ENCODE peak calls at places on chromosomes 3 and 15, in seven cellular contexts. One of them, this sample, is unnamed.

GRCh38 chr3:183268361-183268760 is 15.3 kb downstream of the B3GNT5 start:
- DNase-seq in pancreas: no peak
- DNase-seq in B cell: no peak
- DNase-seq in epithelial cell of esophagus: no peak
- DNase-seq in cardiac fibroblast: no peak
- DNase-seq in OCI-LY7: no peak
- DNase-seq in HCT116: no peak
- DNase-seq in this sample: no peak

GRCh38 chr3:86173401-86173800 is 817.5 kb downstream of the VGLL3 start:
- DNase-seq in cardiac fibroblast: no peak
- DNase-seq in pancreas: no peak
- DNase-seq in OCI-LY7: no peak
- DNase-seq in HCT116: no peak
- DNase-seq in B cell: no peak
- DNase-seq in epithelial cell of esophagus: no peak
- DNase-seq in this sample: no peak

GRCh38 chr15:62749445-62749844 is 293.1 kb upstream of the TPM1 start:
- DNase-seq in B cell: no peak
- DNase-seq in OCI-LY7: no peak
- DNase-seq in epithelial cell of esophagus: no peak
- DNase-seq in pancreas: no peak
- DNase-seq in HCT116: no peak
- DNase-seq in cardiac fibroblast: no peak
- DNase-seq in this sample: no peak

GRCh38 chr3:105802073-105802706 is 66.6 kb downstream of the CBLB start:
- DNase-seq in cardiac fibroblast: no peak
- DNase-seq in B cell: peak
- DNase-seq in HCT116: no peak
- DNase-seq in OCI-LY7: peak
- DNase-seq in pancreas: no peak
- DNase-seq in epithelial cell of esophagus: no peak
- DNase-seq in this sample: no peak

GRCh38 chr3:36648241-36649034 is 115.9 kb downstream of the DCLK3 start:
- DNase-seq in B cell: no peak
- DNase-seq in epithelial cell of esophagus: peak
- DNase-seq in HCT116: peak
- DNase-seq in cardiac fibroblast: peak
- DNase-seq in OCI-LY7: no peak
- DNase-seq in pancreas: no peak
- DNase-seq in this sample: no peak

GRCh38 chr3:55569033-55569518 is 82.0 kb upstream of the WNT5A start:
- DNase-seq in cardiac fibroblast: no peak
- DNase-seq in OCI-LY7: no peak
- DNase-seq in HCT116: no peak
- DNase-seq in pancreas: no peak
- DNase-seq in B cell: no peak
- DNase-seq in epithelial cell of esophagus: no peak
- DNase-seq in this sample: no peak

GRCh38 chr3:52441122-52441771 is 3.7 kb downstream of the SEMA3G start:
- DNase-seq in OCI-LY7: no peak
- DNase-seq in pancreas: no peak
- DNase-seq in HCT116: no peak
- DNase-seq in cardiac fibroblast: no peak
- DNase-seq in B cell: no peak
- DNase-seq in epithelial cell of esophagus: no peak
- DNase-seq in this sample: no peak

GRCh38 chr3:155895379-155895900 is 25.0 kb downstream of the GMPS start:
- DNase-seq in OCI-LY7: no peak
- DNase-seq in pancreas: no peak
- DNase-seq in B cell: no peak
- DNase-seq in cardiac fibroblast: no peak
- DNase-seq in epithelial cell of esophagus: no peak
- DNase-seq in HCT116: no peak
- DNase-seq in this sample: no peak

GRCh38 chr3:25817638-25818037 is 27.7 kb downstream of the OXSM start:
- DNase-seq in pancreas: no peak
- DNase-seq in B cell: no peak
- DNase-seq in epithelial cell of esophagus: peak
- DNase-seq in cardiac fibroblast: no peak
- DNase-seq in OCI-LY7: no peak
- DNase-seq in HCT116: no peak
- DNase-seq in this sample: no peak

GRCh38 chr15:69133862-69134519 is 26.4 kb upstream of the GLCE start:
- DNase-seq in cardiac fibroblast: no peak
- DNase-seq in pancreas: no peak
- DNase-seq in epithelial cell of esophagus: no peak
- DNase-seq in B cell: no peak
- DNase-seq in HCT116: no peak
- DNase-seq in OCI-LY7: no peak
- DNase-seq in this sample: no peak

GRCh38 chr3:168088106-168088722 is 7.5 kb downstream of the GOLIM4 start:
- DNase-seq in epithelial cell of esophagus: no peak
- DNase-seq in B cell: peak
- DNase-seq in cardiac fibroblast: no peak
- DNase-seq in pancreas: no peak
- DNase-seq in HCT116: no peak
- DNase-seq in OCI-LY7: peak
- DNase-seq in this sample: peak
- TF ChIP-seq CTCF in epithelial cell of esophagus: peak
- TF ChIP-seq CTCF in B cell: peak
- TF ChIP-seq CTCF in cardiac fibroblast: peak
- TF ChIP-seq CTCF in pancreas: no peak
- TF ChIP-seq CTCF in HCT116: no peak
- TF ChIP-seq CTCF in OCI-LY7: peak
- TF ChIP-seq CTCF in this sample: peak

GRCh38 chr3:177441813-177442646 is 244.7 kb upstream of the TBL1XR1 start:
- DNase-seq in pancreas: no peak
- DNase-seq in HCT116: no peak
- DNase-seq in cardiac fibroblast: no peak
- DNase-seq in OCI-LY7: peak
- DNase-seq in epithelial cell of esophagus: no peak
- DNase-seq in B cell: peak
- DNase-seq in this sample: no peak
- TF ChIP-seq CTCF in pancreas: no peak
- TF ChIP-seq CTCF in HCT116: no peak
- TF ChIP-seq CTCF in cardiac fibroblast: no peak
- TF ChIP-seq CTCF in OCI-LY7: no peak
- TF ChIP-seq CTCF in epithelial cell of esophagus: no peak
- TF ChIP-seq CTCF in B cell: no peak
- TF ChIP-seq CTCF in this sample: no peak

DNA sequence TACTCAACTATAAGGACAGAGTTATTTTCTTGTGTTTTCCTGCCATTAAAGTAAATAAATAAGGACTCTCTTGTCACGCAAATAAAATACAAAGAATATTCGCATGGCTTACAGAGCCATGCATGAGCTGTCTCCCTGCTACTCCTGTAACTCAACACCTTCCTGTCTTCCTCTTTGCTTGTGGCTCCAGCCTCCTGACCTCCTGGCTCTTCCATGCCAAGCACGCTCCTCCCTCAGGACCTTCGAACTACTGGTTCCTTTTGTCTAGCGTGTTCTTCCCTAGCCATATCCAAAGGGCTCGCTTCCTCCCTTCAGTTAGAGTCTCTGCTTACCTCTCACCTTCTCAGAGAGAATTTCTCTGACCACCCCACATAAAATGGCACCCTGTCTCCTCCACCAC is 124.3 kb upstream of the TMC3 start:
- DNase-seq in HCT116: no peak
- DNase-seq in OCI-LY7: no peak
- DNase-seq in epithelial cell of esophagus: no peak
- DNase-seq in pancreas: no peak
- DNase-seq in B cell: no peak
- DNase-seq in cardiac fibroblast: no peak
- DNase-seq in this sample: no peak
- TF ChIP-seq CTCF in HCT116: no peak
- TF ChIP-seq CTCF in OCI-LY7: no peak
- TF ChIP-seq CTCF in epithelial cell of esophagus: no peak
- TF ChIP-seq CTCF in pancreas: no peak
- TF ChIP-seq CTCF in B cell: no peak
- TF ChIP-seq CTCF in cardiac fibroblast: no peak
- TF ChIP-seq CTCF in this sample: no peak

GRCh38 chr3:150547045-150547753 is 612 bp downstream of the EIF2A start:
- DNase-seq in cardiac fibroblast: peak
- DNase-seq in epithelial cell of esophagus: peak
- DNase-seq in OCI-LY7: no peak
- DNase-seq in pancreas: no peak
- DNase-seq in HCT116: no peak
- DNase-seq in B cell: no peak
- DNase-seq in this sample: no peak

GRCh38 chr3:150544726-150545125 is 1.6 kb downstream of the SERP1 start:
- DNase-seq in OCI-LY7: no peak
- DNase-seq in B cell: no peak
- DNase-seq in pancreas: no peak
- DNase-seq in HCT116: no peak
- DNase-seq in epithelial cell of esophagus: no peak
- DNase-seq in cardiac fibroblast: peak
- DNase-seq in this sample: no peak

GRCh38 chr3:150544040-150544439 is 2.3 kb downstream of the SERP1 start:
- DNase-seq in OCI-LY7: no peak
- DNase-seq in epithelial cell of esophagus: peak
- DNase-seq in HCT116: no peak
- DNase-seq in B cell: no peak
- DNase-seq in pancreas: no peak
- DNase-seq in cardiac fibroblast: peak
- DNase-seq in this sample: no peak

GRCh38 chr3:150546226-150547044 is at the start of the genes EIF2A and SERP1:
- DNase-seq in HCT116: peak
- DNase-seq in pancreas: peak
- DNase-seq in cardiac fibroblast: peak
- DNase-seq in epithelial cell of esophagus: peak
- DNase-seq in B cell: peak
- DNase-seq in OCI-LY7: peak
- DNase-seq in this sample: peak

GRCh38 chr3:150545419-150546225 is 674 bp downstream of the SERP1 start:
- DNase-seq in OCI-LY7: peak
- DNase-seq in cardiac fibroblast: no peak
- DNase-seq in pancreas: peak
- DNase-seq in B cell: no peak
- DNase-seq in HCT116: no peak
- DNase-seq in epithelial cell of esophagus: peak
- DNase-seq in this sample: peak
- TF ChIP-seq CTCF in OCI-LY7: peak
- TF ChIP-seq CTCF in cardiac fibroblast: no peak
- TF ChIP-seq CTCF in pancreas: no peak
- TF ChIP-seq CTCF in B cell: no peak
- TF ChIP-seq CTCF in HCT116: no peak
- TF ChIP-seq CTCF in epithelial cell of esophagus: peak
- TF ChIP-seq CTCF in this sample: no peak

This sample was measured in neural progenitor cell.